ENCODE peak calls at places on chromosomes 3 and 15, in nine cellular contexts. R, P, J, D, T, L, Z, Y and M are unnamed samples.

GRCh38 chr3:157436583-157437300 is at the start of gene PTX3:
- DNase-seq in Y (peak), R (peak), Z (no peak), D (no peak), P (peak), T (no peak), L (peak), J (peak), M (peak)

GRCh38 chr3:153614563-153614962 is 452.5 kb downstream of the RAP2B start:
- DNase-seq in L (no peak), P (no peak), T (no peak), Y (no peak), R (no peak), Z (no peak), J (no peak), D (no peak), M (no peak)

GRCh38 chr3:10883478-10884234 is 67.6 kb downstream of the SLC6A11 start:
- DNase-seq in D (no peak), T (no peak), Y (no peak), J (no peak), R (no peak), L (peak), P (no peak), Z (no peak), M (no peak)

GRCh38 chr3:194312743-194313281 is 38.3 kb downstream of the CPN2 start:
- DNase-seq in D (no peak), Y (peak), Z (peak), J (no peak), L (no peak), R (peak), P (peak), T (no peak), M (peak)

GRCh38 chr15:82129769-82130168 is 84.0 kb upstream of the MEX3B start:
- DNase-seq in Y (no peak), Z (no peak), P (no peak), J (no peak), L (no peak), T (no peak), D (no peak), R (no peak), M (no peak)

GRCh38 chr15:94238539-94239118 is 7.3 kb downstream of the MCTP2 start:
- DNase-seq in Y (no peak), Z (no peak), D (no peak), L (no peak), J (no peak), R (no peak), T (no peak), P (no peak), M (no peak)

GRCh38 chr3:186411994-186412393 is 50.0 kb upstream of the DGKG start:
- DNase-seq in R (no peak), L (no peak), T (no peak), J (no peak), Y (no peak), Z (no peak), P (no peak), D (no peak), M (no peak)

GRCh38 chr3:42656680-42657610 is 3.4 kb downstream of the ZBTB47 start:
- DNase-seq in J (peak), L (no peak), Z (no peak), D (no peak), R (peak), T (no peak), Y (no peak), P (no peak), M (no peak)

GRCh38 chr3:64612082-64612860 is 75.5 kb downstream of the ADAMTS9 start:
- DNase-seq in T (no peak), Z (peak), R (peak), J (peak), D (no peak), L (peak), P (peak), Y (peak), M (peak)

GRCh38 chr3:192892981-192893827 is 24.5 kb downstream of the MB21D2 start:
- DNase-seq in Y (peak), D (no peak), L (peak), T (no peak), J (no peak), Z (peak), R (peak), P (peak), M (peak)

GRCh38 chr3:143016321-143016972 is 15.1 kb downstream of the U2SURP start:
- DNase-seq in T (no peak), Y (no peak), J (no peak), R (no peak), D (no peak), P (no peak), Z (no peak), L (peak), M (no peak)

GRCh38 chr3:16399473-16399872 is 114.0 kb downstream of the RFTN1 start:
- DNase-seq in D (no peak), P (peak), Y (peak), R (peak), T (no peak), Z (no peak), L (peak), J (no peak), M (no peak)

GRCh38 chr15:73374599-73374998 is 5.8 kb upstream of the HCN4 start:
- DNase-seq in R (peak), J (no peak), Z (no peak), T (no peak), L (no peak), D (no peak), P (peak), Y (no peak), M (no peak)

GRCh38 chr3:135081451-135082434 is 286.7 kb downstream of the EPHB1 start:
- DNase-seq in P (no peak), T (no peak), Y (no peak), J (peak), Z (no peak), R (no peak), D (no peak), L (no peak), M (no peak)

GRCh38 chr3:123096126-123096525 is 29.3 kb downstream of the PDIA5 start:
- DNase-seq in Y (no peak), Z (no peak), P (peak), R (no peak), D (no peak), J (no peak), L (no peak), T (no peak), M (no peak)

GRCh38 chr15:80778964-80779657 is at the start of gene CEMIP:
- DNase-seq in T (peak), J (no peak), Y (peak), P (peak), L (peak), R (peak), Z (peak), D (no peak), M (peak)

GRCh38 chr3:177150970-177151627 is 46.2 kb downstream of the TBL1XR1 start:
- DNase-seq in P (no peak), T (no peak), J (no peak), Z (no peak), L (no peak), D (no peak), R (no peak), Y (no peak), M (no peak)

GRCh38 chr15:39336926-39337325 is 244.0 kb upstream of the THBS1 start:
- DNase-seq in R (no peak), J (no peak), L (no peak), Z (no peak), Y (no peak), P (no peak), T (no peak), D (no peak), M (no peak)

GRCh38 chr15:22786868-22787698 is 639 bp downstream of the NIPA1 start:
- DNase-seq in R (peak), P (peak), T (peak), J (no peak), L (peak), Z (peak), D (no peak), Y (no peak), M (peak)

GRCh38 chr3:47772788-47773187 is 8.9 kb downstream of the SMARCC1 start:
- DNase-seq in Y (no peak), T (no peak), R (no peak), D (no peak), Z (no peak), J (no peak), P (no peak), L (no peak), M (no peak)

GRCh38 chr3:76487446-76487845 is 552.5 kb upstream of the ROBO2 start:
- DNase-seq in P (no peak), Y (no peak), R (no peak), Z (no peak), T (no peak), J (no peak), D (no peak), L (no peak), M (no peak)

GRCh38 chr3:196632033-196632751 is 7.3 kb upstream of the NRROS start:
- DNase-seq in R (peak), T (peak), J (no peak), P (peak), L (peak), Z (peak), Y (peak), D (no peak), M (peak)

DNA sequence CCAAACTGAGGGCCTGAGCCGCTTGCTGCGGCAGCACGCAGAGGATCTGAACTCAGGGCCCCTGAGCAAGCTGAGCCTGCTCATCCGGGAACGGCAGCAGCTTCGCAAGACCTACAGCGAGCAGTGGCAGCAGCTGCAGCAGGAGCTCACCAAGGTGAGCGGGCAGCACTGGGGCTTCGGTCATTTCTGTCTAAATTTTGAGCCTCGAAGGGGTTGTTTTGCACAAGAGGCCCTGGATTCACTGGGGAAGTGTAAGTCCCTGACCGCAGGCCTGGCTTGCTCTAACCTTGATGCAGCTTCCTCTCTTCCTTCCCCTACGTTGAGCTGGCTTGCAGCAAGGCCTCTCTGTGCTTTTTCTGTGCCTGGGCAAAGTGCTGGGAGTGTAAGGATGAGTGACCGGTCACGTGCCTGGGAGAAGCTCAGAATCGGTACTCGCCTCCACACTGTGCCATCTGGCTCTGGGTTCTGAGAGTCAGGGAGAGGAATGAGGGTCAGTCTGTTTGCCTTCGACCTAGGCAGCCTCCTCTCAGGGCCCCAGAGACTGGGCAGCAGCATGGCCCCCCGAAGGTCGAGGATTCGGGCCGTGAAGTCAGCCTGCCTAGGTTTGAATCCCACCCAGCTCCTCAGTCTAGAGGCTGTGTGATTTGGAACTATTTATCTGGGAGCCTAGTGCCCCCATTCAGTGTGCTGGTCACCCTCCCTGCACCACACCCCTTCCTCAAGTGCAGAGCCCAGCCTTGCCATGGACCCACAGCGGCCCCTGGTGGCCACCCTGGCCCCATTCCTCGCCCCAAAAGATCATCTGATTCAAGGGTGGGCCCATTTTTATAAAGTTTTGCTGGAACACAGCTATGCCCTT is 1.4 kb downstream of the FES start:
- DNase-seq in L (peak), T (peak), J (no peak), Z (peak), D (no peak), R (peak), Y (peak), P (peak), M (peak)
- H3K4me3 ChIP-seq in L (no peak), T (no peak), J (peak), Z (no peak), D (peak), R (peak), Y (peak), P (peak), M (no peak)

DNA sequence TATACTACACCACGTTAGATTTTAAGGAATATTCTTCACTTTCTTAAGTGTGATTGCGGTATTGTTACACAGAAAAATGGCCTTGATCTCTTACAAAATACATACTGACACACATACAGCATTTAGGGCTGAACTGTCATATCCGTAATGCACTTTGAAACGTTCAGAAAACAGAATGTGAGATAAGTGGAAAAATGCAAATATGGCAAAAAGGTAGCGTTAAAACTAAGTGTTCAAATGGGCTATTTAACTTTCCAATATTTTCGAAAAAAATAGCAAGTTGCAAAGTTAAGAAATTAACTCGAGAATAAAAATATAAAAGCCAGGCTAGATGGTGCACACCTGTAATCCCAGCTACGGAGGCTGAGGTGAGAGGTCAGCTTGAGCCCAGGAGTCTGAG is 1.7 kb downstream of the ZNF280D start:
- DNase-seq in Y (no peak), T (no peak), P (no peak), J (no peak), D (no peak), R (no peak), Z (no peak), L (no peak), M (no peak)
- H3K4me3 ChIP-seq in Y (no peak), T (no peak), P (peak), J (peak), D (peak), R (peak), Z (no peak), L (no peak), M (no peak)

GRCh38 chr3:61669203-61669602 is 107.8 kb downstream of the PTPRG start:
- DNase-seq in R (no peak), J (no peak), T (no peak), D (no peak), P (no peak), L (no peak), Z (no peak), Y (no peak), M (no peak)
- H3K4me3 ChIP-seq in R (no peak), J (no peak), T (no peak), D (no peak), P (no peak), L (no peak), Z (no peak), Y (no peak), M (no peak)

GRCh38 chr3:172099495-172099808 is 60.1 kb downstream of the FNDC3B start:
- DNase-seq in L (no peak), T (no peak), Y (no peak), Z (no peak), P (no peak), R (no peak), J (no peak), D (no peak), M (no peak)
- H3K4me3 ChIP-seq in L (no peak), T (no peak), Y (no peak), Z (no peak), P (no peak), R (no peak), J (no peak), D (no peak), M (no peak)

GRCh38 chr15:68186671-68187397 is 18.3 kb downstream of the CALML4 start:
- DNase-seq in D (no peak), Z (no peak), Y (no peak), P (peak), T (no peak), L (no peak), J (no peak), R (peak), M (no peak)
- H3K4me3 ChIP-seq in D (no peak), Z (no peak), Y (no peak), P (no peak), T (no peak), L (no peak), J (no peak), R (no peak), M (no peak)

DNA sequence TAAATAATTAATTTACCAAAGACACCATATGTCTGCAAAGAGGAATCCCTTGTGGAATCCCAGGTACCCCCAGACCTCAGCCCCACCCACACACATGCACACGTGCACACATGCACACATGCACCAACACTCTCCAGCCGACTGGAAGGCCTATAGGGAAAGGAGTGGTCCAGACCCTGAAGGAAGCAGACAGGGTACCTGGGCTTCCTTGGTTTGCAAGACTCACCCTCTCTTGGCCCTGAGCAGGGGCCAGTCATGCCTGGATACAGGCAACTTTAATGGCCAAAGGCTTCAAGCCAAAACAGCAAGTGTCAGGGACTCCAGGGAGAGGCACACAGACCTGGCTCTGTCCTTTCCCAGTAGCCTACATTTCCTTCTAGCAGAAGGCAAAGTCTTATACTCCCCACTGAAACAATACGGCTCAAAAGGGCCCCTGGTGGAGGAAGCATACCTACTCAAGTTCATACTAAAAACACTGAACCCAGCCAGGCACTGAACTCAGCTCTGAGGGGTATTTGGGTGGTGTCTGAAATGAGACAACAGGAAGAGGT is 8.8 kb downstream of the MFGE8 start:
- DNase-seq in D (no peak), T (no peak), P (no peak), R (no peak), Y (no peak), Z (no peak), J (peak), L (no peak), M (peak)
- H3K4me3 ChIP-seq in D (peak), T (no peak), P (no peak), R (no peak), Y (no peak), Z (no peak), J (no peak), L (no peak), M (no peak)